ENCODE peak calls at places on chromosomes 16 and 17, in eight cellular contexts. C is progenitor cell of endocrine pancreas; I is CD8-positive, alpha-beta T cell; N is H9; Q is uterus; S is GM23338; X is fibroblast of the aortic adventitia; R is neural crest cell. G is an unnamed sample.

GRCh38 chr17:50681260-50682200 is 26.2 kb downstream of the ANKRD40 start:
- DNase-seq in I (no peak), S (peak; percentile 71), X (peak; percentile 79), Q (peak; percentile 70), R (peak; percentile 42), C (no peak), N (no peak), G (no peak)

GRCh38 chr17:48611213-48611612 is 396 bp upstream of the HOXB7 start:
- DNase-seq in R (no peak), X (no peak), I (no peak), S (no peak), C (no peak), N (no peak), Q (no peak), G (no peak)

GRCh38 chr17:1095093-1095852 is 84.5 kb downstream of the ABR start:
- DNase-seq in R (no peak), N (no peak), I (no peak), Q (no peak), S (no peak), X (no peak), C (no peak), G (no peak)

GRCh38 chr16:78748471-78748929 is 649.0 kb downstream of the WWOX start:
- DNase-seq in N (no peak), Q (no peak), I (no peak), X (no peak), C (no peak), S (no peak), R (no peak), G (no peak)

GRCh38 chr16:58379736-58380135 is 12.5 kb upstream of the GINS3 start:
- DNase-seq in I (no peak), N (no peak), C (no peak), Q (no peak), R (no peak), X (no peak), S (no peak), G (no peak)

GRCh38 chr16:81521141-81521626 is 76.6 kb downstream of the CMIP start:
- DNase-seq in R (no peak), N (no peak), S (no peak), X (no peak), I (peak; percentile 87), C (no peak), Q (no peak), G (peak; percentile 68)

GRCh38 chr17:7477392-7478275 is 1.8 kb downstream of the ZBTB4 start:
- DNase-seq in N (no peak), X (peak; percentile 88), C (peak; percentile 26), R (no peak), Q (no peak), I (no peak), S (peak; percentile 24), G (no peak)

GRCh38 chr16:17411263-17411662 is 59.5 kb downstream of the XYLT1 start:
- DNase-seq in I (no peak), C (no peak), Q (no peak), X (no peak), N (no peak), R (no peak), S (no peak), G (no peak)

GRCh38 chr16:11515540-11516430 is 70.9 kb downstream of the LITAF start:
- DNase-seq in X (no peak), I (no peak), C (no peak), R (no peak), N (no peak), S (no peak), Q (no peak), G (no peak)

GRCh38 chr16:83994087-83994486 is 26.0 kb downstream of the NECAB2 start:
- DNase-seq in Q (no peak), S (no peak), X (peak; percentile 93), I (no peak), N (no peak), R (no peak), C (no peak), G (no peak)

GRCh38 chr16:79597277-79597676 is 3.3 kb downstream of the MAF start:
- DNase-seq in S (no peak), N (no peak), Q (no peak), R (no peak), I (no peak), C (no peak), X (no peak), G (no peak)

GRCh38 chr17:60535382-60536279 is 9.6 kb upstream of the APPBP2 start:
- DNase-seq in I (no peak), S (no peak), N (no peak), R (no peak), C (no peak), X (peak; percentile 46), Q (no peak), G (no peak)

GRCh38 chr16:85824161-85825135 is 25.0 kb downstream of the COX4I1 start:
- DNase-seq in I (no peak), Q (no peak), N (no peak), X (no peak), S (no peak), C (no peak), R (no peak), G (no peak)

GRCh38 chr16:51008037-51008436 is 143.0 kb downstream of the SALL1 start:
- DNase-seq in N (no peak), Q (no peak), R (no peak), I (no peak), X (no peak), S (no peak), C (no peak), G (no peak)

GRCh38 chr16:86673956-86674453 is 95.7 kb downstream of the FOXL1 start:
- DNase-seq in Q (no peak), C (no peak), S (no peak), X (no peak), I (no peak), N (no peak), R (no peak), G (no peak)

GRCh38 chr16:47492428-47493357 is 31.6 kb downstream of the PHKB start:
- DNase-seq in I (no peak), X (peak; percentile 59), S (peak; percentile 21), Q (peak; percentile 75), R (no peak), N (no peak), C (no peak), G (peak; percentile 52)

GRCh38 chr17:83118071-83118841 is 38.8 kb downstream of the METRNL start:
- DNase-seq in S (no peak), R (no peak), I (no peak), C (no peak), N (no peak), X (no peak), Q (no peak), G (no peak)

GRCh38 chr16:10039220-10040096 is 142.8 kb downstream of the GRIN2A start:
- DNase-seq in S (peak; percentile 75), N (peak; percentile 74), I (no peak), Q (no peak), R (peak; percentile 16), X (peak; percentile 11), C (peak; percentile 26), G (peak; percentile 26)

GRCh38 chr16:77359065-77359502 is 75.8 kb downstream of the ADAMTS18 start:
- DNase-seq in Q (no peak), N (no peak), C (no peak), R (no peak), I (no peak), X (peak; percentile 49), S (no peak), G (no peak)

GRCh38 chr17:45096141-45096540 is 35.0 kb downstream of the NMT1 start:
- DNase-seq in I (no peak), N (peak; percentile 42), S (peak; percentile 58), X (peak; percentile 48), R (no peak), C (no peak), Q (no peak), G (no peak)

GRCh38 chr16:46884513-46885293 is 541 bp downstream of the GPT2 start:
- DNase-seq in C (no peak), Q (no peak), S (no peak), I (no peak), R (peak; percentile 16), X (no peak), N (no peak), G (no peak)

GRCh38 chr16:80924372-80924978 is 82.2 kb downstream of the CMC2 start:
- DNase-seq in S (peak; percentile 90), X (peak; percentile 56), C (peak; percentile 31), R (peak; percentile 57), I (no peak), Q (no peak), N (peak; percentile 87), G (peak; percentile 74)

GRCh38 chr16:49542391-49542891 is 168.8 kb downstream of the C16orf78 start:
- DNase-seq in N (no peak), Q (no peak), C (no peak), R (no peak), S (no peak), X (no peak), I (no peak), G (no peak)

DNA sequence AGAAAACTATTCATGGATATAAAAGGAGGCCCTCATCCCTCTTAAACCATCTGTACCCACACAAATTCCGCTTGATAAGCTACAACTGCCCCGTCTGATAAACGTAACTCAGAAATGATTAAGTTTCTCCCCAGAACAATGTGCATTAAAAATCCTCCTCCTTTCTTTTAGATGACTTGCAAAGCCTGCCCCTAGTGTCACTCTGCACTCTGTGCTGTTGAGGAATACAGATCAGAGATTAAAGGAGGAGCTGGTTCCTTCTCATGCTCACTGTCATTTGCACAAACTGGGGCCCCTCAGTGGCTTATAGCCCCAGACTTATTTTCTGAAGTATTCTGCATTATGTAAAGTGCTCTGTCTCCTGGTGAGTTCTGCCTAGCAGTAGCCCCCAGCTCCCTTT is 33.3 kb downstream of the CDRT15 start:
- DNase-seq in C (no peak), N (no peak), Q (no peak), S (peak; percentile 45), R (no peak), X (no peak), I (no peak), G (no peak)
- TF ChIP-seq CTCF in C (peak; percentile 35), N (peak; percentile 60), Q (no peak), S (peak; percentile 58), R (peak; percentile 51), X (peak; percentile 37), I (peak; percentile 63), G (no peak)

GRCh38 chr16:68367034-68367433 is 56.2 kb downstream of the PRMT7 start:
- DNase-seq in C (no peak), N (peak; percentile 78), Q (no peak), I (no peak), R (peak; percentile 61), X (peak; percentile 23), S (peak; percentile 81), G (peak; percentile 63)
- TF ChIP-seq CTCF in C (peak; percentile 60), N (peak; percentile 79), Q (no peak), I (peak; percentile 52), R (peak; percentile 61), X (peak; percentile 33), S (peak; percentile 60), G (peak; percentile 28)

DNA sequence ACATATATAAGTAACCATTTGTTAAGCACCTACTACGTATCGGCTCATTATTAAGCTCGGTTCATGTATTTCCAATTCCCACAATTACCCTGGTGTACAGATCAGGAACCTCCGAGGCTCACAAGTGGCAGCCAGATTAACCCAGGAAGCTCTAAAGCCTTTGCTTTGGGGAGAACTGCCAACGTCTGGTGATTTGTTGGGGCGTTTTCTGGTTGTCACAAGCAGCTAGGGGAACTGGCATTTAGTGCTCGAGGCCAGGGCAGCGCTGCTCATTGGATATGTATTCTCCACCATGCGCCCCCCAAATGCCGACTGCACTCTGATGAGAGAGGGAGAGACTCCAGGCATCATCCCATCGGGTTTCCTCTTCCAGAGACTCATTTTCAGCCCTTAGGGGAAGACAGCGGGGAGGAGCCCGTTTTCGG is 541 bp downstream of the ZNF18 start:
- DNase-seq in R (no peak), N (no peak), C (no peak), S (peak; percentile 70), Q (no peak), X (peak; percentile 45), I (no peak), G (peak; percentile 53)
- TF ChIP-seq CTCF in R (peak; percentile 41), N (no peak), C (no peak), S (no peak), Q (peak; percentile 15), X (peak; percentile 44), I (no peak), G (no peak)

GRCh38 chr17:38798614-38799500 is 499 bp downstream of the PIP4K2B start:
- DNase-seq in N (peak; percentile 53), C (no peak), X (peak; percentile 42), R (peak; percentile 21), Q (no peak), I (peak; percentile 75), S (peak; percentile 45), G (no peak)
- TF ChIP-seq CTCF in N (no peak), C (peak; percentile 29), X (no peak), R (peak; percentile 22), Q (no peak), I (no peak), S (no peak), G (no peak)

G was measured in GM20000.